ENCODE peak calls at places on chromosomes 16 and 17, in six cellular contexts. P is prostate gland, F is WERI-Rb-1, M is esophagus squamous epithelium, W is K562, K is tibial nerve. N is an unnamed sample. For H3K27me3, the result is how much of the 10 kb centered on the place peaks cover.

GRCh38 chr17:41340496-41340895 is 10.1 kb downstream of the KRT33A start:
- DNase-seq in K (no peak), P (no peak), W (no peak), F (no peak), M (no peak), N (no peak)

GRCh38 chr17:45262516-45263476 is 902 bp upstream of the SPATA32 start:
- DNase-seq in M (no peak), K (no peak), F (no peak), P (peak), W (no peak), N (no peak)

GRCh38 chr17:74987909-74988711 is 678 bp downstream of the CDR2L start:
- DNase-seq in P (peak), F (peak), W (peak), K (peak), M (no peak), N (peak)

GRCh38 chr17:18026408-18026776 is 12.6 kb downstream of the ATPAF2 start:
- DNase-seq in W (no peak), F (no peak), K (no peak), P (no peak), M (no peak), N (peak)

GRCh38 chr17:42778570-42778969 is 1.8 kb upstream of the WNK4 start:
- DNase-seq in P (no peak), F (no peak), M (no peak), K (no peak), W (peak), N (no peak)

GRCh38 chr17:80105762-80106161 is 4.4 kb downstream of the GAA start:
- DNase-seq in P (no peak), M (no peak), W (peak), K (no peak), F (no peak), N (peak)

GRCh38 chr17:73489991-73490390 is 154.3 kb downstream of the SDK2 start:
- DNase-seq in F (no peak), W (no peak), M (no peak), P (no peak), K (no peak), N (no peak)

GRCh38 chr16:83113317-83113716 is 486.5 kb downstream of the CDH13 start:
- DNase-seq in K (no peak), W (peak), F (peak), P (no peak), M (no peak), N (peak)

GRCh38 chr16:4597174-4597573 is 17.5 kb downstream of the UBALD1 start:
- DNase-seq in F (no peak), M (no peak), K (no peak), P (no peak), W (no peak), N (no peak)

GRCh38 chr17:15882058-15882720 is 62.7 kb upstream of the ADORA2B start:
- DNase-seq in P (no peak), M (no peak), F (peak), K (no peak), W (peak), N (no peak)

GRCh38 chr16:88627531-88628411 is 10.6 kb upstream of the IL17C start:
- DNase-seq in W (no peak), F (no peak), M (no peak), P (no peak), K (no peak), N (no peak)

GRCh38 chr16:82776466-82777146 is 149.8 kb downstream of the CDH13 start:
- DNase-seq in P (no peak), F (no peak), M (no peak), W (no peak), K (no peak), N (no peak)

GRCh38 chr17:57097832-57098421 is 12.9 kb downstream of the AKAP1 start:
- DNase-seq in M (no peak), P (no peak), F (no peak), W (no peak), K (no peak), N (no peak)

GRCh38 chr17:18187816-18188761 is 4.5 kb downstream of the ALKBH5 start:
- DNase-seq in W (no peak), K (no peak), M (no peak), P (no peak), F (no peak), N (no peak)

GRCh38 chr17:2723505-2723996 is 12.0 kb upstream of the CLUH start:
- DNase-seq in P (no peak), K (no peak), F (no peak), W (no peak), M (no peak), N (no peak)

GRCh38 chr17:79083191-79083971 is 8.8 kb downstream of the ENGASE start:
- DNase-seq in K (no peak), M (no peak), P (no peak), F (no peak), W (no peak), N (no peak)

GRCh38 chr17:5282639-5283217 is 644 bp downstream of the RABEP1 start:
- DNase-seq in W (peak), M (no peak), P (no peak), F (peak), K (no peak), N (peak)

GRCh38 chr17:48835971-48836370 is 5.1 kb downstream of the CALCOCO2 start:
- DNase-seq in M (no peak), F (no peak), P (peak), W (no peak), K (no peak), N (no peak)

GRCh38 chr17:655618-656017 is 59.0 kb downstream of the VPS53 start:
- DNase-seq in K (no peak), W (no peak), F (no peak), M (no peak), P (no peak), N (no peak)

GRCh38 chr17:81517339-81518112 is 4.9 kb upstream of the ACTG1 start:
- DNase-seq in M (no peak), K (no peak), P (no peak), F (peak), W (no peak), N (no peak)

GRCh38 chr17:21285164-21286065 is 904 bp downstream of the MAP2K3 start:
- DNase-seq in F (no peak), K (no peak), W (peak), M (no peak), P (no peak), N (no peak)

GRCh38 chr17:78416791-78417530 is 38.5 kb downstream of the PGS1 start:
- DNase-seq in K (no peak), P (no peak), F (no peak), W (no peak), M (no peak), N (no peak)

GRCh38 chr16:82658796-82659195 is 32.0 kb downstream of the CDH13 start:
- DNase-seq in P (no peak), M (no peak), F (no peak), K (no peak), W (no peak), N (no peak)

GRCh38 chr17:82138511-82138992 is 40.5 kb upstream of the FASN start:
- DNase-seq in P (no peak), F (no peak), M (no peak), K (no peak), W (no peak), N (no peak)

GRCh38 chr17:65185686-65186382 is 48.7 kb downstream of the RGS9 start:
- DNase-seq in K (no peak), W (peak), F (no peak), M (no peak), P (no peak), N (no peak)

GRCh38 chr17:2056221-2057129 is 1.6 kb downstream of the HIC1 start:
- DNase-seq in K (no peak), P (no peak), M (no peak), W (no peak), F (no peak), N (no peak)

GRCh38 chr17:336110-337021 is 16.2 kb downstream of the RPH3AL start:
- DNase-seq in F (peak), P (no peak), K (peak), W (no peak), M (no peak), N (no peak)

GRCh38 chr16:14324581-14324980 is 253.5 kb downstream of the MRTFB start:
- DNase-seq in M (no peak), K (no peak), F (no peak), W (no peak), P (no peak), N (no peak)

GRCh38 chr16:4767872-4768548 is 1.0 kb upstream of the ZNF500 start:
- DNase-seq in K (no peak), F (no peak), M (no peak), P (no peak), W (peak), N (no peak)

GRCh38 chr16:30773826-30774225 is 11.7 kb downstream of the RNF40 start:
- DNase-seq in W (no peak), P (no peak), M (no peak), K (no peak), F (no peak), N (no peak)
- H3K4me3 ChIP-seq in W (no peak), P (no peak), M (no peak), K (no peak), F (no peak), N (no peak)

GRCh38 chr16:69270395-69270794 is 40.8 kb upstream of the VPS4A start:
- DNase-seq in F (no peak), P (no peak), M (no peak), W (no peak), K (no peak), N (no peak)
- H3K27me3 ChIP-seq in F (under half), P (under half), M (under half), W (under half), K (under half), N (under half)

GRCh38 chr16:1510941-1511351 is 17.8 kb downstream of the TELO2 start:
- DNase-seq in F (no peak), W (no peak), K (no peak), P (no peak), M (no peak), N (no peak)

GRCh38 chr16:1508494-1509167 is 15.5 kb downstream of the TELO2 start:
- DNase-seq in M (no peak), K (no peak), P (no peak), F (no peak), W (no peak), N (no peak)

GRCh38 chr16:1511662-1512061 is 18.5 kb downstream of the TELO2 start:
- DNase-seq in W (no peak), M (no peak), P (no peak), F (no peak), K (no peak), N (no peak)

GRCh38 chr16:1509307-1510221 is 16.4 kb downstream of the TELO2 start:
- DNase-seq in P (no peak), K (no peak), M (no peak), W (no peak), F (no peak), N (no peak)

GRCh38 chr16:1510272-1510671 is 17.1 kb downstream of the TELO2 start:
- DNase-seq in P (no peak), M (no peak), F (no peak), W (no peak), K (no peak), N (no peak)
- H3K27ac ChIP-seq in P (no peak), M (peak), F (no peak), W (no peak), K (no peak), N (no peak)

GRCh38 chr17:69581061-69581955 is 166.8 kb downstream of the MAP2K6 start:
- DNase-seq in P (no peak), F (no peak), W (no peak), K (no peak), M (no peak), N (no peak)
- H3K4me3 ChIP-seq in P (no peak), F (no peak), W (no peak), K (no peak), M (no peak), N (no peak)

N was measured in dorsolateral prefrontal cortex.